ENCODE peak calls at places on chromosomes 5 and 9, in eight cellular contexts. One of them, this sample, is unnamed.

GRCh38 chr5:68141494-68141893 is 74.1 kb upstream of the PIK3R1 start:
- DNase-seq in HCT116: no peak
- DNase-seq in uterus: no peak
- DNase-seq in CD4-positive, alpha-beta memory T cell: peak; percentile 22
- DNase-seq in OCI-LY7: peak; percentile 11
- DNase-seq in sigmoid colon: no peak
- DNase-seq in lung: no peak
- DNase-seq in endothelial cell of umbilical vein: peak; percentile 18
- DNase-seq in this sample: no peak

GRCh38 chr9:115109486-115109885 is 8.5 kb downstream of the TNC start:
- DNase-seq in HCT116: no peak
- DNase-seq in uterus: no peak
- DNase-seq in CD4-positive, alpha-beta memory T cell: no peak
- DNase-seq in OCI-LY7: no peak
- DNase-seq in sigmoid colon: no peak
- DNase-seq in lung: no peak
- DNase-seq in endothelial cell of umbilical vein: no peak
- DNase-seq in this sample: no peak

GRCh38 chr5:159184236-159184635 is 25.1 kb downstream of the RNF145 start:
- DNase-seq in HCT116: no peak
- DNase-seq in uterus: no peak
- DNase-seq in CD4-positive, alpha-beta memory T cell: no peak
- DNase-seq in OCI-LY7: no peak
- DNase-seq in sigmoid colon: no peak
- DNase-seq in lung: no peak
- DNase-seq in endothelial cell of umbilical vein: no peak
- DNase-seq in this sample: no peak

GRCh38 chr9:36008774-36009300 is 27.9 kb upstream of the RECK start:
- DNase-seq in HCT116: peak; percentile 76
- DNase-seq in uterus: peak; percentile 42
- DNase-seq in CD4-positive, alpha-beta memory T cell: peak; percentile 69
- DNase-seq in OCI-LY7: peak; percentile 77
- DNase-seq in sigmoid colon: peak; percentile 75
- DNase-seq in lung: no peak
- DNase-seq in endothelial cell of umbilical vein: peak; percentile 54
- DNase-seq in this sample: peak; percentile 34

GRCh38 chr9:133975511-133975910 is 16.6 kb downstream of the VAV2 start:
- DNase-seq in HCT116: no peak
- DNase-seq in uterus: no peak
- DNase-seq in CD4-positive, alpha-beta memory T cell: no peak
- DNase-seq in OCI-LY7: no peak
- DNase-seq in sigmoid colon: peak; percentile 18
- DNase-seq in lung: no peak
- DNase-seq in endothelial cell of umbilical vein: no peak
- DNase-seq in this sample: no peak

GRCh38 chr9:21452681-21453080 is 12.4 kb downstream of the IFNA1 start:
- DNase-seq in HCT116: no peak
- DNase-seq in uterus: no peak
- DNase-seq in CD4-positive, alpha-beta memory T cell: no peak
- DNase-seq in OCI-LY7: no peak
- DNase-seq in sigmoid colon: no peak
- DNase-seq in lung: no peak
- DNase-seq in endothelial cell of umbilical vein: no peak
- DNase-seq in this sample: no peak

GRCh38 chr9:10036095-10036494 is 576.7 kb downstream of the PTPRD start:
- DNase-seq in HCT116: no peak
- DNase-seq in uterus: no peak
- DNase-seq in CD4-positive, alpha-beta memory T cell: no peak
- DNase-seq in OCI-LY7: no peak
- DNase-seq in sigmoid colon: no peak
- DNase-seq in lung: no peak
- DNase-seq in endothelial cell of umbilical vein: no peak
- DNase-seq in this sample: no peak

GRCh38 chr5:127038550-127038949 is 8.2 kb upstream of the MARCHF3 start:
- DNase-seq in HCT116: no peak
- DNase-seq in uterus: no peak
- DNase-seq in CD4-positive, alpha-beta memory T cell: no peak
- DNase-seq in OCI-LY7: no peak
- DNase-seq in sigmoid colon: no peak
- DNase-seq in lung: no peak
- DNase-seq in endothelial cell of umbilical vein: peak; percentile 62
- DNase-seq in this sample: no peak

GRCh38 chr9:103928452-103928851 is 165.7 kb upstream of the SMC2 start:
- DNase-seq in HCT116: no peak
- DNase-seq in uterus: no peak
- DNase-seq in CD4-positive, alpha-beta memory T cell: no peak
- DNase-seq in OCI-LY7: no peak
- DNase-seq in sigmoid colon: no peak
- DNase-seq in lung: no peak
- DNase-seq in endothelial cell of umbilical vein: no peak
- DNase-seq in this sample: no peak

GRCh38 chr9:121950441-121950840 is 142.7 kb downstream of the TTLL11 start:
- DNase-seq in HCT116: no peak
- DNase-seq in uterus: no peak
- DNase-seq in CD4-positive, alpha-beta memory T cell: no peak
- DNase-seq in OCI-LY7: no peak
- DNase-seq in sigmoid colon: no peak
- DNase-seq in lung: no peak
- DNase-seq in endothelial cell of umbilical vein: no peak
- DNase-seq in this sample: no peak

GRCh38 chr5:114314061-114314460 is 47.8 kb upstream of the KCNN2 start:
- DNase-seq in HCT116: no peak
- DNase-seq in uterus: no peak
- DNase-seq in CD4-positive, alpha-beta memory T cell: no peak
- DNase-seq in OCI-LY7: no peak
- DNase-seq in sigmoid colon: no peak
- DNase-seq in lung: no peak
- DNase-seq in endothelial cell of umbilical vein: no peak
- DNase-seq in this sample: no peak
- H3K27ac ChIP-seq in HCT116: no peak overlapping the region
- H3K27ac ChIP-seq in uterus: no peak overlapping the region
- H3K27ac ChIP-seq in CD4-positive, alpha-beta memory T cell: no peak overlapping the region
- H3K27ac ChIP-seq in OCI-LY7: no peak overlapping the region
- H3K27ac ChIP-seq in sigmoid colon: no peak overlapping the region
- H3K27ac ChIP-seq in lung: no peak overlapping the region
- H3K27ac ChIP-seq in endothelial cell of umbilical vein: no peak overlapping the region
- H3K27ac ChIP-seq in this sample: no peak overlapping the region

GRCh38 chr9:118276784-118277183 is 572.6 kb downstream of the TLR4 start:
- DNase-seq in HCT116: no peak
- DNase-seq in uterus: no peak
- DNase-seq in CD4-positive, alpha-beta memory T cell: no peak
- DNase-seq in OCI-LY7: no peak
- DNase-seq in sigmoid colon: no peak
- DNase-seq in lung: no peak
- DNase-seq in endothelial cell of umbilical vein: no peak
- DNase-seq in this sample: no peak
- H3K9me3 ChIP-seq in HCT116: peaks cover 5% of the 10 kb centered on the region
- H3K9me3 ChIP-seq in uterus: no peaks in the 10 kb centered on the region
- H3K9me3 ChIP-seq in CD4-positive, alpha-beta memory T cell: no peaks in the 10 kb centered on the region
- H3K9me3 ChIP-seq in OCI-LY7: no peaks in the 10 kb centered on the region
- H3K9me3 ChIP-seq in sigmoid colon: no peaks in the 10 kb centered on the region
- H3K9me3 ChIP-seq in lung: no peaks in the 10 kb centered on the region
- H3K9me3 ChIP-seq in endothelial cell of umbilical vein: no peaks in the 10 kb centered on the region
- H3K9me3 ChIP-seq in this sample: no peaks in the 10 kb centered on the region

DNA sequence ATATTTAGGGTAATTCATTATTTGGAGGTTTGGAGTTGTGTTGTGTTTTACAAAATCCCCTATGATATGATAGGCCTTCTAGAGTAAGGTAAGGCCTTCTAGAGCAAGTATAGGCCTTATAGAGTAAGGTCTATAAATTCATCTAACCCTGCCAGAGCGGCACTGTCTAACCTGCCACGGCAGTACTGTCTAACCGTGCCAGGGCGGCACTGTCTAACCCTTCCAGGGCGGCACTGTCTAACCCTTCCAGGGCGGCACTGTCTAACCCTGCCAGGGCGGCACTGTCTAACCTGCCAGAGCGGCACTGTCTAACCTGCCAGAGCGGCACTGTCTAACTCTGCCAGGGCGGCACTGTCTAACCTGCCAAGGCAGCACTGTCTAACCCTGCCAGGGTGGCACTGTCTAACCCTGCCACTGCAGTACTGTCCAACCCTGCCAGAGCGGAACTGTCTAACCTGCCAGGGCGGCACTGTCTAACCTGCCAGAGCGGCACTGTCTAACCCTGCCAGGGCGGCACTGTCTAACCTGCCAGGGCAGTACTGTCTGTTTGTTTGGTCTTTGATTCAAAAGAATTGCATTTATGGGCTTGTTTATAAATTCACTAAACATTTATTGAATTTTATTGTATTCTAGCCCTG is 9.6 kb downstream of the RNF20 start:
- DNase-seq in HCT116: no peak
- DNase-seq in uterus: no peak
- DNase-seq in CD4-positive, alpha-beta memory T cell: no peak
- DNase-seq in OCI-LY7: no peak
- DNase-seq in sigmoid colon: no peak
- DNase-seq in lung: no peak
- DNase-seq in endothelial cell of umbilical vein: no peak
- DNase-seq in this sample: no peak
- H3K27ac ChIP-seq in HCT116: no peak overlapping the region
- H3K27ac ChIP-seq in uterus: no peak overlapping the region
- H3K27ac ChIP-seq in CD4-positive, alpha-beta memory T cell: no peak overlapping the region
- H3K27ac ChIP-seq in OCI-LY7: no peak overlapping the region
- H3K27ac ChIP-seq in sigmoid colon: no peak overlapping the region
- H3K27ac ChIP-seq in lung: no peak overlapping the region
- H3K27ac ChIP-seq in endothelial cell of umbilical vein: no peak overlapping the region
- H3K27ac ChIP-seq in this sample: no peak overlapping the region

DNA sequence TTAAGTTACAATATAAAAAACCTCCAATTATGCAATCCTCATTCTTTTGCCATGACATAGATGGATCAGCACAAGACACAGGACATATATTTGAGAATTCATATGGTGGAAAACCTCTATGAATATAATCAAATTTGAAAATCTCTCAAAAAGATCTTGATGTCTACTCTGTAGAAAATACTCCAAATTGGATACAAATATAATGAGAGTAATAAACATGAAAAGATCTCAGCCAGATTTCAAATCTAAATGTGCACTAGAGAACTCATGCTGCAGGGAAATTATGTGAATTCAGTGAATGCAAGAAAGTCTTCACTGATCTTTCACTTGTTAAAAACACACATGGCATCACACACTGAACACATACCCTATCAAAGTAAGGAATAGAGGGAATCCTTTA is 13.8 kb downstream of the PCDHB15 start:
- DNase-seq in HCT116: no peak
- DNase-seq in uterus: no peak
- DNase-seq in CD4-positive, alpha-beta memory T cell: no peak
- DNase-seq in OCI-LY7: no peak
- DNase-seq in sigmoid colon: no peak
- DNase-seq in lung: no peak
- DNase-seq in endothelial cell of umbilical vein: no peak
- DNase-seq in this sample: no peak
- H3K9me3 ChIP-seq in HCT116: peaks cover 19% of the 10 kb centered on the region
- H3K9me3 ChIP-seq in uterus: peaks cover 100% of the 10 kb centered on the region
- H3K9me3 ChIP-seq in CD4-positive, alpha-beta memory T cell: peaks cover 9% of the 10 kb centered on the region
- H3K9me3 ChIP-seq in OCI-LY7: peaks cover 41% of the 10 kb centered on the region
- H3K9me3 ChIP-seq in sigmoid colon: peaks cover 57% of the 10 kb centered on the region
- H3K9me3 ChIP-seq in lung: peaks cover 25% of the 10 kb centered on the region
- H3K9me3 ChIP-seq in endothelial cell of umbilical vein: peaks cover 6% of the 10 kb centered on the region
- H3K9me3 ChIP-seq in this sample: peaks cover 100% of the 10 kb centered on the region